ENCODE peak calls at places on chromosomes 12 and 14, in ten cellular contexts. O is astrocyte, Z is neural progenitor cell, E is brain microvascular endothelial cell, I is breast epithelium, F is dorsolateral prefrontal cortex, K is stomach, L is OCI-LY7, T is A549, Q is uterus. X is an unnamed sample.

GRCh38 chr14:22900088-22900799 is 17.2 kb downstream of the REM2 start:
- DNase-seq in O (peak; percentile 41), Z (peak; percentile 86), E (peak; percentile 74), I (no peak), F (no peak), K (no peak), L (peak; percentile 83), T (peak; percentile 81), Q (peak; percentile 56), X (peak; percentile 35)

GRCh38 chr12:117025481-117026151 is 73.6 kb downstream of the TESC start:
- DNase-seq in O (peak; percentile 22), Z (peak; percentile 88), E (peak; percentile 51), I (peak; percentile 75), F (peak; percentile 73), K (peak; percentile 79), L (peak; percentile 69), T (peak; percentile 79), Q (peak; percentile 49), X (peak; percentile 69)

GRCh38 chr12:11949738-11950403 is 120.9 kb upstream of the BCL2L14 start:
- DNase-seq in O (no peak), Z (no peak), E (no peak), I (peak; percentile 74), F (no peak), K (peak; percentile 61), L (no peak), T (no peak), Q (peak; percentile 18), X (peak; percentile 43)

GRCh38 chr12:51421266-51421884 is 3.3 kb upstream of the SLC4A8 start:
- DNase-seq in O (peak; percentile 36), Z (peak; percentile 82), E (peak; percentile 45), I (peak; percentile 24), F (no peak), K (peak; percentile 56), L (peak; percentile 64), T (peak; percentile 76), Q (no peak), X (peak; percentile 18)

GRCh38 chr12:12784911-12785814 is at the start of gene APOLD1:
- DNase-seq in O (no peak), Z (peak; percentile 17), E (peak; percentile 81), I (no peak), F (no peak), K (no peak), L (peak; percentile 16), T (no peak), Q (peak; percentile 76), X (peak; percentile 21)

GRCh38 chr12:94594443-94594825 is 55.9 kb downstream of the TMCC3 start:
- DNase-seq in O (no peak), Z (no peak), E (no peak), I (no peak), F (no peak), K (no peak), L (no peak), T (no peak), Q (no peak), X (no peak)

GRCh38 chr14:90797451-90797850 is 18.8 kb downstream of the TTC7B start:
- DNase-seq in O (no peak), Z (no peak), E (no peak), I (no peak), F (no peak), K (no peak), L (no peak), T (peak; percentile 14), Q (no peak), X (no peak)

GRCh38 chr12:122336015-122336946 is 70.0 kb upstream of the VPS33A start:
- DNase-seq in O (no peak), Z (peak; percentile 52), E (no peak), I (no peak), F (no peak), K (no peak), L (peak; percentile 69), T (peak; percentile 51), Q (no peak), X (peak; percentile 30)

GRCh38 chr12:76916170-76916540 is 37.3 kb upstream of the CSRP2 start:
- DNase-seq in O (no peak), Z (no peak), E (no peak), I (no peak), F (no peak), K (no peak), L (no peak), T (no peak), Q (no peak), X (no peak)

GRCh38 chr14:85243306-85243705 is 286.6 kb upstream of the FLRT2 start:
- DNase-seq in O (no peak), Z (no peak), E (no peak), I (no peak), F (no peak), K (no peak), L (no peak), T (no peak), Q (no peak), X (no peak)

GRCh38 chr12:89156862-89157262 is 195.4 kb downstream of the DUSP6 start:
- DNase-seq in O (peak; percentile 76), Z (no peak), E (no peak), I (no peak), F (no peak), K (no peak), L (no peak), T (no peak), Q (no peak), X (no peak)

GRCh38 chr14:68181395-68182326 is 362.1 kb downstream of the RAD51B start:
- DNase-seq in O (peak; percentile 56), Z (no peak), E (no peak), I (no peak), F (no peak), K (no peak), L (no peak), T (peak; percentile 46), Q (no peak), X (no peak)

GRCh38 chr12:7853557-7853956 is 19.2 kb downstream of the SLC2A14 start:
- DNase-seq in O (no peak), Z (no peak), E (no peak), I (no peak), F (no peak), K (no peak), L (no peak), T (no peak), Q (no peak), X (no peak)

GRCh38 chr12:66191547-66192126 is 2.6 kb downstream of the IRAK3 start:
- DNase-seq in O (no peak), Z (no peak), E (no peak), I (no peak), F (no peak), K (no peak), L (no peak), T (no peak), Q (no peak), X (no peak)

GRCh38 chr12:53502331-53502730 is 1.2 kb downstream of the TARBP2 start:
- DNase-seq in O (no peak), Z (no peak), E (no peak), I (no peak), F (no peak), K (no peak), L (no peak), T (no peak), Q (peak; percentile 55), X (no peak)
- H3K4me3 ChIP-seq in O (peak overlapping the region; percentile 68), Z (peak overlapping the region; percentile 64), E (no peak overlapping the region), I (no peak overlapping the region), F (peak overlapping the region; percentile 100), K (peak overlapping the region; percentile 61), L (peak overlapping the region; percentile 77), T (peak overlapping the region; percentile 64), Q (no peak overlapping the region), X (no peak overlapping the region)

GRCh38 chr12:127929172-127929571 is 337.8 kb upstream of the TMEM132C start:
- DNase-seq in O (no peak), Z (no peak), E (no peak), I (no peak), F (no peak), K (no peak), L (no peak), T (no peak), Q (no peak), X (no peak)

GRCh38 chr12:127930122-127930521 is 336.8 kb upstream of the TMEM132C start:
- DNase-seq in O (no peak), Z (no peak), E (no peak), I (no peak), F (no peak), K (no peak), L (no peak), T (no peak), Q (no peak), X (peak; percentile 2)

GRCh38 chr12:127928615-127929014 is 338.4 kb upstream of the TMEM132C start:
- DNase-seq in O (peak; percentile 63), Z (no peak), E (peak; percentile 57), I (no peak), F (no peak), K (no peak), L (no peak), T (no peak), Q (no peak), X (no peak)

GRCh38 chr12:127926004-127926403 is 341.0 kb upstream of the TMEM132C start:
- DNase-seq in O (peak; percentile 14), Z (peak; percentile 73), E (peak; percentile 66), I (no peak), F (peak; percentile 66), K (no peak), L (no peak), T (peak; percentile 6), Q (no peak), X (peak; percentile 64)

GRCh38 chr12:127928178-127928577 is 338.8 kb upstream of the TMEM132C start:
- DNase-seq in O (no peak), Z (no peak), E (no peak), I (no peak), F (no peak), K (no peak), L (no peak), T (no peak), Q (no peak), X (no peak)
- H3K27ac ChIP-seq in O (peak overlapping the region; percentile 59), Z (no peak overlapping the region), E (peak overlapping the region; percentile 14), I (no peak overlapping the region), F (peak overlapping the region; percentile 77), K (no peak overlapping the region), L (no peak overlapping the region), T (no peak overlapping the region), Q (no peak overlapping the region), X (no peak overlapping the region)

DNA sequence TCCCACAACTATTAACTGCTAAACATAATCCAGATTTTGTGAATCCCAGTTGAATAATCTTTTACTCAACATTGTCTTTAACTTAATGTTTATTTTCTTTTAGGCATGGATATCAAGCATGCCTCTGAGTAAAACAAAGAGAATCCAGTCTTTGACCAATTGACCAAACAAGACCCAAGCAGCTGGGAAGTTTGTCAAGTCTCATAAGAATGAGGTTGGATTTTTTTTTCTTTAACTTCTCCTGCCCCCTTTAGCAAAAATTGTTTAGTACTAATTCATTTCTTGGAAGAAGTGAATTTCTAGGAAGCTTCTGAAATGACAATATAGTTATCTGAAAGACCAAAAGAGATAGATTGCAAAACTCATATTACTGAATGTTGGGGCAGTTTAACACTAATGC is 89.9 kb downstream of the OTOGL start:
- DNase-seq in O (peak; percentile 92), Z (no peak), E (peak; percentile 61), I (no peak), F (no peak), K (no peak), L (no peak), T (no peak), Q (no peak), X (no peak)
- TF ChIP-seq CTCF in O (no peak), Z (no peak), E (no peak), I (no peak), F (no peak), K (no peak), L (no peak), T (no peak), Q (no peak), X (no peak)

DNA sequence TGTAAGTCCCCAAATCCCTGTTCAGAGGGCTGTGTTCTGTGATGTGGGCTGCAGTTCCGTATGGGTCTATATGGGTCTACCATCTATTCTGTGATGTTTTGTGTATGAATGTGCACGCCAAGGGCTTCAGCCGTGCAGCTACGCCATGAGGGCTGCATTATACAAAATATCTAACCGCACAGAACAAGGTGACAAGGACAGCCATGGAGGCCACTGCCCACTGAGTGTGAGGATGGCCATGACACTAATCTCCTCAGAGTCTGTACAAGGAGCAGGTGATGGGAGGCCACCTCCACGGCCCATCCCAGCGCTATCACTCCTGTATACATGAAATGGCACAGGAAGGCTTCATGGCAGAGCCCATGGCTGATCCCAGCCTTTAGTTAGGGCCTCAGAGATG is 102.0 kb downstream of the DICER1 start:
- DNase-seq in O (no peak), Z (no peak), E (no peak), I (no peak), F (no peak), K (no peak), L (no peak), T (no peak), Q (no peak), X (no peak)
- H3K4me3 ChIP-seq in O (no peak overlapping the region), Z (no peak overlapping the region), E (no peak overlapping the region), I (no peak overlapping the region), F (no peak overlapping the region), K (no peak overlapping the region), L (no peak overlapping the region), T (no peak overlapping the region), Q (no peak overlapping the region), X (no peak overlapping the region)